ENCODE peak calls at places on chromosomes 11 and 22, in five cellular contexts. S is A549, P is HepG2, V is WTC11, B is GM12878. X is an unnamed sample.

GRCh38 chr11:88174627-88175003 is 628 bp downstream of the RAB38 start:
- DNase-seq in S (peak), P (no peak), V (peak), B (no peak), X (no peak)

GRCh38 chr11:114811971-114812370 is 133.6 kb downstream of the NXPE2 start:
- DNase-seq in S (no peak), P (no peak), V (no peak), B (no peak), X (no peak)

GRCh38 chr22:37228106-37229011 is 15.7 kb downstream of the RAC2 start:
- DNase-seq in S (no peak), P (no peak), V (no peak), B (no peak), X (no peak)

GRCh38 chr11:8671242-8671641 is 11.2 kb downstream of the TRIM66 start:
- DNase-seq in S (no peak), P (no peak), V (peak), B (no peak), X (no peak)

GRCh38 chr11:2471048-2471803 is 26.4 kb downstream of the KCNQ1 start:
- DNase-seq in S (no peak), P (no peak), V (no peak), B (no peak), X (no peak)

GRCh38 chr11:27216268-27217149 is 146.5 kb downstream of the CCDC34 start:
- DNase-seq in S (no peak), P (no peak), V (no peak), B (no peak), X (no peak)

GRCh38 chr22:25403284-25403606 is 161.2 kb upstream of the GRK3 start:
- DNase-seq in S (no peak), P (no peak), V (no peak), B (no peak), X (no peak)

GRCh38 chr11:35277827-35278226 is 138.9 kb downstream of the CD44 start:
- DNase-seq in S (no peak), P (no peak), V (no peak), B (no peak), X (no peak)

GRCh38 chr11:17601206-17602075 is 54.4 kb downstream of the OTOG start:
- DNase-seq in S (no peak), P (no peak), V (no peak), B (no peak), X (peak)

GRCh38 chr11:3227568-3228444 is 4.4 kb downstream of the MRGPRE start:
- DNase-seq in S (no peak), P (no peak), V (peak), B (no peak), X (no peak)

GRCh38 chr11:111925953-111926352 is 7.2 kb downstream of the C11orf52 start:
- DNase-seq in S (no peak), P (no peak), V (no peak), B (no peak), X (no peak)

GRCh38 chr22:44281706-44282637 is 30.8 kb downstream of the SHISAL1 start:
- DNase-seq in S (no peak), P (no peak), V (no peak), B (no peak), X (no peak)

GRCh38 chr11:30314625-30315024 is 8.3 kb upstream of the ARL14EP start:
- DNase-seq in S (no peak), P (no peak), V (no peak), B (no peak), X (no peak)

GRCh38 chr11:45959851-45960250 is 37.4 kb downstream of the LARGE2 start:
- DNase-seq in S (no peak), P (no peak), V (no peak), B (no peak), X (no peak)

GRCh38 chr11:96466607-96467006 is 76.8 kb downstream of the JRKL start:
- DNase-seq in S (no peak), P (no peak), V (no peak), B (no peak), X (no peak)

GRCh38 chr11:75317446-75318122 is 33.9 kb downstream of the ARRB1 start:
- DNase-seq in S (no peak), P (no peak), V (no peak), B (no peak), X (no peak)

GRCh38 chr22:37552560-37553163 is 7.6 kb upstream of the CDC42EP1 start:
- DNase-seq in S (no peak), P (no peak), V (peak), B (no peak), X (peak)

GRCh38 chr11:9876331-9876730 is 212.5 kb downstream of the SWAP70 start:
- DNase-seq in S (no peak), P (no peak), V (no peak), B (no peak), X (peak)

GRCh38 chr11:88414981-88415391 is 77.5 kb upstream of the CTSC start:
- DNase-seq in S (no peak), P (no peak), V (no peak), B (no peak), X (peak)

GRCh38 chr11:64358907-64359711 is at the start of gene RPS6KA4:
- DNase-seq in S (peak), P (no peak), V (peak), B (no peak), X (peak)

GRCh38 chr11:70764356-70764905 is 366.1 kb downstream of the CTTN start:
- DNase-seq in S (no peak), P (no peak), V (no peak), B (no peak), X (no peak)

GRCh38 chr11:64229090-64229958 is 1.0 kb upstream of the DNAJC4 start:
- DNase-seq in S (no peak), P (no peak), V (no peak), B (no peak), X (no peak)

GRCh38 chr11:104799251-104799650 is 99.0 kb downstream of the CASP12 start:
- DNase-seq in S (no peak), P (no peak), V (no peak), B (peak), X (no peak)

GRCh38 chr11:26778000-26778757 is 56.3 kb upstream of the SLC5A12 start:
- DNase-seq in S (no peak), P (no peak), V (no peak), B (no peak), X (no peak)

GRCh38 chr11:92302766-92303165 is 78.1 kb downstream of the FAT3 start:
- DNase-seq in S (no peak), P (no peak), V (no peak), B (no peak), X (no peak)

GRCh38 chr22:29011200-29011867 is 50.3 kb downstream of the C22orf31 start:
- DNase-seq in S (no peak), P (no peak), V (no peak), B (no peak), X (no peak)

GRCh38 chr22:49921508-49922278 is 3.3 kb downstream of the CRELD2 start:
- DNase-seq in S (no peak), P (no peak), V (no peak), B (no peak), X (no peak)

GRCh38 chr22:49922926-49923325 is 4.5 kb downstream of the CRELD2 start:
- DNase-seq in S (no peak), P (no peak), V (no peak), B (no peak), X (no peak)

GRCh38 chr22:49922484-49922883 is 4.0 kb downstream of the CRELD2 start:
- DNase-seq in S (no peak), P (no peak), V (no peak), B (no peak), X (no peak)

GRCh38 chr22:49918911-49919881 is 762 bp downstream of the CRELD2 start:
- DNase-seq in S (no peak), P (no peak), V (no peak), B (no peak), X (peak)

GRCh38 chr22:49920859-49921258 is 2.4 kb downstream of the CRELD2 start:
- DNase-seq in S (no peak), P (no peak), V (no peak), B (no peak), X (no peak)
- TF ChIP-seq ESRRA in S (no peak), P (no peak), V (no peak), B (no peak), X (no peak)

GRCh38 chr11:103539166-103539565 is 429.9 kb downstream of the DYNC2H1 start:
- DNase-seq in S (no peak), P (no peak), V (no peak), B (no peak), X (no peak)

GRCh38 chr11:103542851-103543250 is 433.6 kb downstream of the DYNC2H1 start:
- DNase-seq in S (no peak), P (no peak), V (no peak), B (no peak), X (no peak)

GRCh38 chr11:103543456-103543855 is 434.2 kb downstream of the DYNC2H1 start:
- DNase-seq in S (no peak), P (no peak), V (no peak), B (no peak), X (no peak)

GRCh38 chr11:103537904-103538502 is 428.8 kb downstream of the DYNC2H1 start:
- DNase-seq in S (no peak), P (no peak), V (no peak), B (no peak), X (no peak)

DNA sequence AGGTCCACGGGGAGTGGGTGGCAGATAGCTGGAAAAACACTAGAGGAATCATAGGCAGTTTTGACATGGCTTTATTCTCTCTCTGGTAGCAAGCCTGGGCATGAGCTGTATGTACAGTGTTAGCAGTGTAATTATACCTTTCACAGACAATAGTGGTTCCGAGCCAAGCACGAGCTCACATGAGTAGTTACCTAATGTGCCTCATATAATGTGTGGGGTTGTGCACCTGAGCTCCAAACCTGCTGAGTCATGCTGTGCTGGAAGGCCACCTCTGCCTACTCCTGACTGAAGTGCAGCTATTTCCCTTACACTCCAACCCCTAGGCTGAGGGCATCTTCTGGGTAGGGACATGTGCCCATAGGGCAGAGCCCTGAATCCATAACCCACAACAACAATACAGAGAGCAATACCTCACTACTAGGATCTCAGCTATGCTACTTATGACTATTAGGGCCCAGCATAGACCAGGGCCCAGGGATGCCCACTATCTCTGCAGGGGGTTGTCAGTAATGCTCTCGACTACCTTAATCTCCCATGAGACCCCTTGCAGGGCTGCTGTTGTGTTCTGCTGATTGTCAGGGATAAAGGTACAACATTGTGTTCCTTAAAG is 432.1 kb downstream of the DYNC2H1 start:
- DNase-seq in S (no peak), P (no peak), V (no peak), B (no peak), X (no peak)
- TF ChIP-seq ESRRA in S (no peak), P (no peak), V (no peak), B (no peak), X (no peak)

GRCh38 chr22:23836281-23836680 is 2.5 kb downstream of the DERL3 start:
- DNase-seq in S (no peak), P (no peak), V (no peak), B (no peak), X (no peak)

GRCh38 chr22:23836692-23837495 is 1.9 kb downstream of the DERL3 start:
- DNase-seq in S (no peak), P (no peak), V (no peak), B (no peak), X (no peak)

GRCh38 chr22:23837911-23838685 is 708 bp downstream of the DERL3 start:
- DNase-seq in S (no peak), P (no peak), V (no peak), B (no peak), X (peak)

GRCh38 chr22:23838686-23839468 is at the start of gene DERL3:
- DNase-seq in S (peak), P (no peak), V (peak), B (peak), X (peak)

DNA sequence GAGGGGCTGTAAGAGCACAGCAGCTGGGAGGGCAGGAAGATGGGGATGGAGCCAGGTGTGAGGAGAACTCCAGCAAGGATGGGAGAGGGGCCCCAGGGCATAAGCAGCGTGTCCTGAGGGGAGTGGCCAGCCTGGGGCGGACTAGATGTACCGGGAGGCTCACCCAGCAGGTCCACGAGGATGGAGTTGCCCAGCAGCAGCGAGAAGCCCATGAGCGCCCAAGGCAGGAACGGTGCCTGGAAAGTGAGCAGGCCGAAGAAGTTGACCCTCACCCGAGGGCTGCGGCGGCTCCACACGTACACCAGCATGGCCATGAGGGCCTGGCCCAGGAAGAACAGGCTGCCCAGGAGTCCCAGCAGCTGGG is 1.3 kb downstream of the DERL3 start:
- DNase-seq in S (no peak), P (no peak), V (no peak), B (no peak), X (no peak)
- TF ChIP-seq ESRRA in S (no peak), P (no peak), V (no peak), B (no peak), X (no peak)

GRCh38 chr11:20966489-20966888 is 297.1 kb downstream of the NELL1 start:
- DNase-seq in S (no peak), P (no peak), V (peak), B (no peak), X (no peak)
- TF ChIP-seq ESRRA in S (no peak), P (no peak), V (no peak), B (no peak), X (no peak)

DNA sequence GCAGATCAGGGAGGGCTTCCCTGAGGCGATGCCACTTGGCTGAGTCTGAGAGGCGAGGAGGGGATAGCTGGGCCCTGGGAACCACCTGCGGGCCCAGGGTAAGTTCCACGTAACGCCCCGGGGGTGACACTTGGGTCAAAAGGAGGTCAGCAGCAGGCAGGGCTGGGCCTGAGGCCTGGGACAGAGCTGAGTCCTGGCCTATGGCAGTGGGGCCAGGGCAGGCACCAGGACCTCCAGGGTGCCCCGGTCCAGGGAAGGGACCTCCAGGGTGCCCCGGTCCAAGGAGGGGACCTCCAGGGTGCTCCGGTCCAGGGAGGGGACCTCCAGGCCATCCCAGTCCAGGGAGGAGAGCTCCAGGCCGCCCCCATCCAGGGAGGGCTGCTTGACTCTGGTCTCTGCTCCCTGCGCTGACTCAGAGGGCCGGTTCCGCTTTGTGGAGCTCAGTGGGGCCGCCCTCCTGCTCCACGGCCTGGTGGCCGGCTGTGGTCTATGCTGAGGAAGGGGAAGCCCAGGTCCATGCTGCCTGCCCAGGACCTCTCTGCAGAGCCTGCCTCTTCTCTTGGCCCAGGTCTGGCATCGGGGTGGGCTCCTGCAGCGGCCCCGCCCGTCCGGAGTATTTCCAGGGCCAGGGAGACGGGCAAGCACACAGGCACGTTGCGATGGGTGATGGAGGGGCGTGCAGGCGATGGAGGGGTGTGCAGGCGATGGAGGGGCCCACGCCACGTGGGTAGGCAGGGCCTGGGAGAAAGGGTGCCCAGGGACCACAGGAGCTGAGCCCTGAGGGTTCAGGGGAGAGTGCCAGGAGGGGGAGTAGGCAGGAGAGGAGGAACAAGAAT is 19.5 kb upstream of the WNT7B start:
- DNase-seq in S (no peak), P (no peak), V (no peak), B (no peak), X (no peak)
- TF ChIP-seq ESRRA in S (no peak), P (no peak), V (no peak), B (no peak), X (no peak)

GRCh38 chr11:121112498-121113455 is 11.7 kb downstream of the TECTA start:
- DNase-seq in S (peak), P (peak), V (peak), B (no peak), X (peak)
- TF ChIP-seq ESRRA in S (no peak), P (no peak), V (no peak), B (no peak), X (no peak)

X was measured in K562.